ENCODE peak calls at places on chromosomes 6 and 20, in six cellular contexts. N, M, G, A, U and E are unnamed samples.

GRCh38 chr20:10316582-10316981 is 98.0 kb downstream of the SNAP25 start:
- DNase-seq in N (no peak), M (no peak), G (no peak), A (no peak), U (peak; percentile 11), E (no peak)

GRCh38 chr20:15642676-15643075 is 930.6 kb downstream of the KIF16B start:
- DNase-seq in N (no peak), M (no peak), G (no peak), A (no peak), U (no peak), E (no peak)

GRCh38 chr6:152775441-152775840 is 24.8 kb downstream of the VIP start:
- DNase-seq in N (no peak), M (no peak), G (no peak), A (no peak), U (no peak), E (no peak)

GRCh38 chr6:71420693-71421328 is 132.2 kb downstream of the OGFRL1 start:
- DNase-seq in N (peak; percentile 96), M (peak; percentile 95), G (peak; percentile 97), A (peak; percentile 89), U (peak; percentile 95), E (peak; percentile 96)

GRCh38 chr6:98827295-98828159 is 6.8 kb upstream of the POU3F2 start:
- DNase-seq in N (no peak), M (no peak), G (no peak), A (no peak), U (no peak), E (no peak)

GRCh38 chr20:64058536-64058935 is 4.5 kb upstream of the TCEA2 start:
- DNase-seq in N (no peak), M (no peak), G (no peak), A (peak; percentile 49), U (no peak), E (no peak)

GRCh38 chr20:64256282-64256947 is 867 bp downstream of the PCMTD2 start:
- DNase-seq in N (no peak), M (no peak), G (no peak), A (no peak), U (no peak), E (no peak)

GRCh38 chr6:6319947-6320811 is at the start of gene F13A1:
- DNase-seq in N (no peak), M (peak; percentile 45), G (no peak), A (no peak), U (no peak), E (peak; percentile 10)

GRCh38 chr6:35073211-35073610 is 67.9 kb downstream of the TCP11 start:
- DNase-seq in N (no peak), M (no peak), G (no peak), A (no peak), U (no peak), E (no peak)

GRCh38 chr6:134533991-134534390 is 216.1 kb upstream of the SGK1 start:
- DNase-seq in N (no peak), M (no peak), G (no peak), A (no peak), U (no peak), E (peak; percentile 58)

GRCh38 chr6:28940294-28940858 is 16.6 kb upstream of the TRIM27 start:
- DNase-seq in N (peak; percentile 32), M (no peak), G (no peak), A (peak; percentile 60), U (peak; percentile 65), E (peak; percentile 42)

GRCh38 chr6:45713981-45714685 is 301.5 kb downstream of the CLIC5 start:
- DNase-seq in N (no peak), M (no peak), G (no peak), A (no peak), U (no peak), E (no peak)

GRCh38 chr6:141105481-141105880 is 1027.2 kb upstream of the GJE1 start:
- DNase-seq in N (no peak), M (no peak), G (no peak), A (no peak), U (no peak), E (no peak)

GRCh38 chr6:142871910-142872331 is 73.1 kb downstream of the HIVEP2 start:
- DNase-seq in N (no peak), M (no peak), G (no peak), A (no peak), U (no peak), E (peak; percentile 27)

GRCh38 chr20:35007891-35008290 is 52.2 kb downstream of the MYH7B start:
- DNase-seq in N (peak; percentile 11), M (no peak), G (peak; percentile 68), A (no peak), U (no peak), E (peak; percentile 11)

GRCh38 chr20:41632896-41633295 is 14.7 kb upstream of the CHD6 start:
- DNase-seq in N (no peak), M (no peak), G (no peak), A (no peak), U (no peak), E (no peak)

GRCh38 chr6:83057705-83058321 is 7.8 kb downstream of the UBE3D start:
- DNase-seq in N (no peak), M (no peak), G (no peak), A (no peak), U (peak; percentile 45), E (peak; percentile 39)

DNA sequence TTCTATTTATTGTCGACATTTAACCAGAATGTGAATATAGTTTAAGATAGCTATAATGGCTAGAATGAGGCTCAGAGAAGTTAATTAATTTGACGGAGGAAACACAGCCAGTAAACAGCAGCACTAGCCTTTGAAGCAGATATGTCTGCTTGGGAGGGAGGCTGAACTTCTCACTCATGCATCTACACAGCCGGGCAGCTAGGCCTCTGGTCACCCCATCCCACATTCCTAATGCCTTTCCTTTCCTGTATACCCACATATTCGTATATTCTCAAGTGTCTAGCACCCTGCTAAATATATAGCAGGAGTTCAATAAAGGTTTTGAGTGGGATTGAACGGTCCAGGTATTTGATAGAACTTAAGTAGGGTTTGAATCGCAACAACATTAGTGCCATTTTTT is 230.4 kb upstream of the PDE10A start:
- DNase-seq in N (no peak), M (no peak), G (no peak), A (no peak), U (no peak), E (no peak)
- H3K4me3 ChIP-seq in N (no peak overlapping the region), M (no peak overlapping the region), G (no peak overlapping the region), A (no peak overlapping the region), U (no peak overlapping the region), E (no peak overlapping the region)

DNA sequence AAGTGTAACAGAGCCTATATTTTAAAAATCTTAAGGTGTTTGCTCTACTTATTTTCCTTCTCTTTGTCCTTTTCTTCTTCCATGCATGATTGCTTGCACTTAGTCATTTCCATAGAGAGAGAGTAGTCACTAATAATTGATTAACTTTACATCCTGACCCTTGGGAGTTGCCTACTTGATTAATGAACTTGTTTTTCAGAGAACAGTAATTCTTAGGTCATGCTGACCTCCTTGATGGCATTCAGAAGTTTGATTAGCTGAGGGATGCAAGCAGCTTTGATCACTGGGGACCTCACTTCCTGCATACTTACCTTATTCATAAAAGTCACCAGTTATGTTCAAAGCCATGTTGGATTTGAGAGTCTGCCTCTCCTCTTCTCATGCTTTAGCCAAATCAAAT is 715.7 kb upstream of the ID4 start:
- DNase-seq in N (no peak), M (no peak), G (no peak), A (no peak), U (no peak), E (no peak)
- H3K9me3 ChIP-seq in N (no peaks in the 10 kb centered on the region), M (no peaks in the 10 kb centered on the region), G (peaks cover 5% of the 10 kb centered on the region), A (peaks cover 8% of the 10 kb centered on the region), U (no peaks in the 10 kb centered on the region), E (no peaks in the 10 kb centered on the region)

GRCh38 chr6:169162968-169163903 is 90.4 kb downstream of the THBS2 start:
- DNase-seq in N (no peak), M (no peak), G (no peak), A (no peak), U (no peak), E (no peak)
- TF ChIP-seq CTCF in N (no peak), M (no peak), G (no peak), A (no peak), U (no peak), E (no peak)

GRCh38 chr6:16205377-16206144 is 32.8 kb upstream of the GMPR start:
- DNase-seq in N (no peak), M (no peak), G (no peak), A (no peak), U (no peak), E (no peak)

GRCh38 chr6:16201706-16202105 is 36.7 kb upstream of the GMPR start:
- DNase-seq in N (no peak), M (no peak), G (no peak), A (no peak), U (no peak), E (no peak)

GRCh38 chr6:16208989-16209388 is 29.4 kb upstream of the GMPR start:
- DNase-seq in N (no peak), M (no peak), G (no peak), A (no peak), U (no peak), E (no peak)

GRCh38 chr6:16206595-16207037 is 31.8 kb upstream of the GMPR start:
- DNase-seq in N (peak; percentile 79), M (no peak), G (no peak), A (peak; percentile 52), U (peak; percentile 77), E (peak; percentile 71)

GRCh38 chr6:16204653-16205376 is 33.6 kb upstream of the GMPR start:
- DNase-seq in N (no peak), M (no peak), G (no peak), A (no peak), U (no peak), E (no peak)
- H3K4me3 ChIP-seq in N (no peak overlapping the region), M (no peak overlapping the region), G (no peak overlapping the region), A (no peak overlapping the region), U (no peak overlapping the region), E (no peak overlapping the region)

GRCh38 chr20:31274441-31274840 is 17.0 kb downstream of the DEFB115 start:
- DNase-seq in N (no peak), M (no peak), G (no peak), A (no peak), U (no peak), E (no peak)

DNA sequence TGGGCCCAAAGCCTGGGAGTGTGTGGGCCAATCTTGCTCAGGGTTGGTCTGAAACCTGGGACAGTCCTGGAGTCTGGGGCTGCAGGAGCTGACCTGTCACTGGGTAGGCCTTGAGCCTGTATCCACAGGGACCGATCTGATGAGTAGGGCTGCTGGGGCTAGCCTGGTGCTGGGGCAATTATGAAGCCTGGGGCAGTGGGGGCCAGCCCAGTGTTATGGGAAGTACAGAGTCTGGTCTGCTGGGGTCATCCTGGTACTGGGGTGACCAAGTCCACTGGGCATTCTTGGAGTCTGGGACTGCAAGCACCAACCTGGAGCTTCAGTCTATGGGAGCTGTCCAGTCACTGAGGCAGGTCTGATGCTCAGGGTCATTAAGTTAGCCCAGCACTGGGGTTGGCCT is 20.7 kb downstream of the DEFB115 start:
- DNase-seq in N (no peak), M (no peak), G (no peak), A (no peak), U (no peak), E (no peak)
- H3K9me3 ChIP-seq in N (no peaks in the 10 kb centered on the region), M (peaks cover 2% of the 10 kb centered on the region), G (peaks cover 19% of the 10 kb centered on the region), A (no peaks in the 10 kb centered on the region), U (no peaks in the 10 kb centered on the region), E (no peaks in the 10 kb centered on the region)

GRCh38 chr6:132247381-132248159 is 153.7 kb downstream of the MOXD1 start:
- DNase-seq in N (no peak), M (no peak), G (no peak), A (peak; percentile 27), U (no peak), E (no peak)
- TF ChIP-seq CTCF in N (no peak), M (no peak), G (no peak), A (no peak), U (no peak), E (no peak)